ENCODE peak calls at places on chromosomes 5 and 9, in five cellular contexts. R is CD8-positive, alpha-beta memory T cell; K is bronchial epithelial cell; W is GM23338; P is pancreas. M is an unnamed sample. For H3K36me3, the result is how much of the 10 kb centered on the place peaks cover.

GRCh38 chr5:41869150-41869738 is 981 bp downstream of the OXCT1 start:
- DNase-seq in R (no peak), K (peak), W (peak), P (peak), M (no peak)

GRCh38 chr5:142602720-142603245 is 83.1 kb downstream of the FGF1 start:
- DNase-seq in R (no peak), K (peak), W (no peak), P (no peak), M (no peak)

GRCh38 chr9:122370869-122371467 is at the start of gene PTGS1:
- DNase-seq in R (no peak), K (peak), W (peak), P (peak), M (peak)

GRCh38 chr9:101995231-101995630 is 256.8 kb upstream of the GRIN3A start:
- DNase-seq in R (no peak), K (peak), W (no peak), P (no peak), M (no peak)

GRCh38 chr9:134811673-134812668 is 68.6 kb upstream of the FCN2 start:
- DNase-seq in R (no peak), K (no peak), W (peak), P (no peak), M (peak)

GRCh38 chr9:38183994-38184568 is 115.1 kb upstream of the SHB start:
- DNase-seq in R (no peak), K (peak), W (peak), P (no peak), M (peak)

GRCh38 chr9:36632892-36633291 is 60.2 kb downstream of the MELK start:
- DNase-seq in R (no peak), K (peak), W (peak), P (no peak), M (no peak)

GRCh38 chr5:58940446-58940845 is 357.6 kb downstream of the RAB3C start:
- DNase-seq in R (no peak), K (no peak), W (no peak), P (no peak), M (no peak)

GRCh38 chr5:151174612-151175101 is 17.1 kb upstream of the ANXA6 start:
- DNase-seq in R (no peak), K (no peak), W (peak), P (no peak), M (peak)

GRCh38 chr5:53934126-53934856 is 373.9 kb downstream of the NDUFS4 start:
- DNase-seq in R (no peak), K (peak), W (no peak), P (no peak), M (no peak)

GRCh38 chr5:4113905-4114304 is 518.3 kb downstream of the IRX1 start:
- DNase-seq in R (no peak), K (no peak), W (no peak), P (no peak), M (no peak)

GRCh38 chr5:73444499-73445432 is 3.8 kb downstream of the FOXD1 start:
- DNase-seq in R (no peak), K (no peak), W (peak), P (no peak), M (peak)

GRCh38 chr9:126591922-126592321 is 21.8 kb upstream of the LMX1B start:
- DNase-seq in R (no peak), K (no peak), W (no peak), P (no peak), M (no peak)

GRCh38 chr9:97563458-97564135 is 62.1 kb downstream of the TMOD1 start:
- DNase-seq in R (no peak), K (no peak), W (no peak), P (no peak), M (no peak)

GRCh38 chr5:82298668-82299067 is 20.5 kb upstream of the RPS23 start:
- DNase-seq in R (no peak), K (peak), W (no peak), P (no peak), M (no peak)

GRCh38 chr9:98373622-98374021 is 118.2 kb upstream of the TBC1D2 start:
- DNase-seq in R (no peak), K (peak), W (no peak), P (no peak), M (no peak)

GRCh38 chr5:175417384-175417783 is 26.6 kb downstream of the DRD1 start:
- DNase-seq in R (no peak), K (no peak), W (no peak), P (no peak), M (no peak)

GRCh38 chr9:33170464-33171156 is 3.5 kb upstream of the B4GALT1 start:
- DNase-seq in R (peak), K (no peak), W (peak), P (no peak), M (peak)

GRCh38 chr9:91163441-91163772 is 198.3 kb downstream of the AUH start:
- DNase-seq in R (no peak), K (no peak), W (no peak), P (no peak), M (peak)
- H3K4me3 ChIP-seq in R (peak), K (no peak), W (no peak), P (no peak), M (no peak)

GRCh38 chr9:136429683-136430590 is 9.7 kb downstream of the INPP5E start:
- DNase-seq in R (no peak), K (no peak), W (peak), P (no peak), M (no peak)

GRCh38 chr9:136430591-136431234 is 8.9 kb downstream of the INPP5E start:
- DNase-seq in R (no peak), K (no peak), W (no peak), P (no peak), M (no peak)

GRCh38 chr9:136426787-136427186 is 12.9 kb downstream of the INPP5E start:
- DNase-seq in R (no peak), K (no peak), W (no peak), P (no peak), M (no peak)

GRCh38 chr9:136431782-136432350 is 7.8 kb downstream of the INPP5E start:
- DNase-seq in R (no peak), K (no peak), W (no peak), P (no peak), M (no peak)

GRCh38 chr9:136429075-136429628 is 10.5 kb downstream of the INPP5E start:
- DNase-seq in R (no peak), K (no peak), W (no peak), P (no peak), M (no peak)
- H3K36me3 ChIP-seq in R (under half), K (under half), W (under half), P (under half), M (under half)

DNA sequence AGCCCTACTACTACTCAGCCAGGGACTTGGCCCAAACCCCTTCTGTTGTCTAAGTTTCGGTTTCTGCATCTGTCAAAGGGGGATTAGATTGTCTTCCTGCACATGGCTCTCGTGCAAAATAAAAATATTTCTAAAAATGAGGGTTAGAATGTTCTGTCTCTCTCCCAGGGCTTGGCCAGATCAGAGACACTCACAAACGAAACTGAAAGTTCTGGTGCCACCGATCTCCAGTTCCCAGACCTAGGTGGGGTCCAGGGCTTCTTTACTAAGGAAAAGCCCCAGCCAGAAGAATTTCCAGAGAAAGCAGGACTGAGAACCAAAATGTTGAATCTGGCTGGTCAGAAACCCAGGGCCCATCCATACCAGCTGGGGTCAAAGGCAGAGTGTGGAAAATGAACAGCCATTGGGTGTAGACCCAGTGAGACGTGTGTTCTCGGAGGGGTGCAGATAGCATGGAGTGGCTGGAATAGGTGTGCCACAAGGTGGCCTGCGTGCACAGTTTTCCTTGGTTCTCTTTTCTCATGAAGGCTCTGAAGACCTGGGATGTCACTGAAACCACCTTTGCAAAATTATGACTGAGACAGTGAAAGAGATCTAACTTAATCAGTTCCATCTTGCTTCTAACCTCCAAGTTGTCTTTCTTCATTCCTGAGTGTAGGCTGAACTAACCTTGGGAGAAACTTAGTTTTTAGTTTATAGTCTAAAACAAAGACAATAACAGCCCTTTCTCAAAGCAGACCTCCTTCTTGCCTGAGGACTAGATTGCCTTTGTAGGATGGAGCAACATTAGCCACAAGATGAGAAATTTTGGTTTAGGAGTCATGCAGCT is 2.2 kb upstream of the SLC23A1 start:
- DNase-seq in R (peak), K (no peak), W (no peak), P (no peak), M (peak)
- H3K4me3 ChIP-seq in R (peak), K (no peak), W (no peak), P (no peak), M (no peak)

DNA sequence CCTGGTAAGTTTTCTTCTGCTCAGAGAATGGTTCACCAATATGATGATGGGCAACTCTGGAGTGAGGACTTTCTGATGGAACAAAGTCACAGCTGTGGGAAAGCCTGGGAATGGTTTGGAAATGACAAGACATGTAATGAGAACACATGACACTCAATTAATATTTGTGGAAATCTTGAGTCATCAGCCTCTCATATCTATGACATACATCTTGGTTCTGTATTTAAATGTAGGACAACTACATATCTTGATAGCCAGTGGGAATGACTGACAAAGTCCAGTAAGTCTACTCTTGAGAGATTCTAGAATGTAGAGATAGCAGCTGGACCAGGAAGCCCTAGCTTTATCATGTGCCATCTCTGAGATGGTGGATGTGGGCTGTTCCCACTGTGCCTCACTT is 85.5 kb downstream of the PALM2AKAP2 start:
- DNase-seq in R (no peak), K (peak), W (no peak), P (no peak), M (no peak)
- H3K36me3 ChIP-seq in R (under half), K (under half), W (under half), P (under half), M (under half)

GRCh38 chr5:88787856-88788255 is 95.1 kb downstream of the MEF2C start:
- DNase-seq in R (no peak), K (peak), W (no peak), P (no peak), M (no peak)

GRCh38 chr5:88785396-88786216 is 97.4 kb downstream of the MEF2C start:
- DNase-seq in R (no peak), K (peak), W (peak), P (no peak), M (no peak)

GRCh38 chr5:88786789-88787188 is 96.2 kb downstream of the MEF2C start:
- DNase-seq in R (no peak), K (no peak), W (no peak), P (no peak), M (no peak)

GRCh38 chr5:88780731-88781130 is 102.3 kb downstream of the MEF2C start:
- DNase-seq in R (no peak), K (no peak), W (no peak), P (no peak), M (no peak)

GRCh38 chr5:88786217-88786560 is 96.8 kb downstream of the MEF2C start:
- DNase-seq in R (no peak), K (peak), W (no peak), P (no peak), M (no peak)
- H3K4me3 ChIP-seq in R (no peak), K (no peak), W (no peak), P (no peak), M (no peak)